ENCODE peak calls at places on chromosomes 16 and 17, in five cellular contexts. Y is nephron progenitor cell; I is activated T-helper 1 cell treated with anti-CD3 and anti-CD28 coated beads, Interleukin-2, amount 50 U/mL, for 16 hours; M is activated T-cell treated with anti-CD3 and anti-CD28 coated beads for 24 hours; V is HTR-8/SVneo. K is an unnamed sample.

GRCh38 chr17:32915108-32915700 is 12.7 kb upstream of the TMEM98 start:
- DNase-seq in I (no peak), M (no peak), Y (no peak), V (no peak), K (no peak)

GRCh38 chr17:32443827-32444300 is 446 bp upstream of the PSMD11 start:
- DNase-seq in V (no peak), Y (no peak), M (no peak), I (no peak), K (peak)

GRCh38 chr16:27446721-27447120 is 44.7 kb downstream of the IL21R start:
- DNase-seq in M (no peak), V (no peak), Y (no peak), I (peak), K (no peak)

GRCh38 chr17:66290097-66290722 is 12.2 kb upstream of the PRKCA start:
- DNase-seq in Y (no peak), I (no peak), V (peak), M (no peak), K (no peak)

GRCh38 chr16:88936008-88936912 is 40.7 kb downstream of the CBFA2T3 start:
- DNase-seq in Y (no peak), M (no peak), V (no peak), I (no peak), K (no peak)

GRCh38 chr17:62206550-62206949 is 141.5 kb upstream of the MED13 start:
- DNase-seq in Y (no peak), V (no peak), I (no peak), M (no peak), K (no peak)

GRCh38 chr17:7704601-7705268 is at the start of gene EFNB3:
- DNase-seq in I (no peak), Y (peak), V (peak), M (no peak), K (no peak)

GRCh38 chr17:82892869-82893565 is 53.2 kb upstream of the ZNF750 start:
- DNase-seq in M (peak), I (peak), Y (no peak), V (no peak), K (no peak)

GRCh38 chr16:13429411-13429810 is 490.5 kb upstream of the ERCC4 start:
- DNase-seq in Y (no peak), M (no peak), I (no peak), V (no peak), K (no peak)

GRCh38 chr17:64008346-64008745 is 10.2 kb downstream of the PRR29 start:
- DNase-seq in V (no peak), I (no peak), Y (no peak), M (no peak), K (no peak)

GRCh38 chr17:143785-144281 is 6.5 kb downstream of the SCGB1C2 start:
- DNase-seq in V (peak), M (peak), I (peak), Y (peak), K (peak)

GRCh38 chr16:25014500-25015147 is 545 bp downstream of the ARHGAP17 start:
- DNase-seq in V (no peak), Y (peak), I (no peak), M (no peak), K (peak)

GRCh38 chr16:65884018-65884417 is 482.5 kb upstream of the CDH5 start:
- DNase-seq in M (no peak), I (no peak), Y (no peak), V (peak), K (no peak)

GRCh38 chr17:72466199-72466598 is 345.4 kb downstream of the SOX9 start:
- DNase-seq in Y (no peak), V (peak), I (no peak), M (no peak), K (no peak)

GRCh38 chr17:42243493-42243982 is 32.7 kb downstream of the STAT5B start:
- DNase-seq in I (no peak), Y (no peak), V (no peak), M (no peak), K (no peak)

GRCh38 chr17:72166040-72166439 is 45.2 kb downstream of the SOX9 start:
- DNase-seq in V (no peak), M (no peak), Y (peak), I (no peak), K (no peak)

GRCh38 chr17:44203731-44204452 is 4.2 kb upstream of the ATXN7L3 start:
- DNase-seq in M (peak), V (peak), Y (peak), I (no peak), K (no peak)

GRCh38 chr17:81336930-81337325 is 41.8 kb upstream of the SLC38A10 start:
- DNase-seq in V (no peak), M (no peak), Y (no peak), I (no peak), K (no peak)